ENCODE peak calls at places on chromosome 11, in five cellular contexts. One of them, this sample, is unnamed.

GRCh38 chr11:14451825-14452224 is 47.8 kb downstream of the COPB1 start:
- DNase-seq in heart right ventricle: no peak
- DNase-seq in fibroblast of mammary gland: peak
- DNase-seq in tibial nerve: no peak
- DNase-seq in astrocyte of the spinal cord: no peak
- DNase-seq in this sample: no peak

GRCh38 chr11:81963018-81963417 is 770.6 kb downstream of the FAM181B start:
- DNase-seq in astrocyte of the spinal cord: no peak
- DNase-seq in tibial nerve: no peak
- DNase-seq in fibroblast of mammary gland: peak
- DNase-seq in heart right ventricle: no peak
- DNase-seq in this sample: peak

GRCh38 chr11:20156876-20157613 is 3.2 kb downstream of the DBX1 start:
- DNase-seq in heart right ventricle: no peak
- DNase-seq in tibial nerve: no peak
- DNase-seq in astrocyte of the spinal cord: no peak
- DNase-seq in fibroblast of mammary gland: no peak
- DNase-seq in this sample: no peak

GRCh38 chr11:20337526-20338154 is 25.9 kb upstream of the HTATIP2 start:
- DNase-seq in tibial nerve: no peak
- DNase-seq in heart right ventricle: no peak
- DNase-seq in astrocyte of the spinal cord: peak
- DNase-seq in fibroblast of mammary gland: peak
- DNase-seq in this sample: peak

GRCh38 chr11:108967571-108967970 is 302.7 kb downstream of the DDX10 start:
- DNase-seq in fibroblast of mammary gland: no peak
- DNase-seq in astrocyte of the spinal cord: no peak
- DNase-seq in tibial nerve: no peak
- DNase-seq in heart right ventricle: peak
- DNase-seq in this sample: no peak

GRCh38 chr11:133930767-133931448 is 25.9 kb downstream of the IGSF9B start:
- DNase-seq in tibial nerve: no peak
- DNase-seq in heart right ventricle: no peak
- DNase-seq in fibroblast of mammary gland: peak
- DNase-seq in astrocyte of the spinal cord: no peak
- DNase-seq in this sample: peak

GRCh38 chr11:24496728-24497396 is at the start of gene LUZP2:
- DNase-seq in tibial nerve: no peak
- DNase-seq in astrocyte of the spinal cord: peak
- DNase-seq in fibroblast of mammary gland: no peak
- DNase-seq in heart right ventricle: no peak
- DNase-seq in this sample: peak

GRCh38 chr11:130829801-130830562 is 86.3 kb downstream of the SNX19 start:
- DNase-seq in fibroblast of mammary gland: peak
- DNase-seq in heart right ventricle: peak
- DNase-seq in tibial nerve: peak
- DNase-seq in astrocyte of the spinal cord: no peak
- DNase-seq in this sample: no peak

GRCh38 chr11:110830344-110831141 is 118.3 kb upstream of the ARHGAP20 start:
- DNase-seq in astrocyte of the spinal cord: peak
- DNase-seq in tibial nerve: no peak
- DNase-seq in fibroblast of mammary gland: peak
- DNase-seq in heart right ventricle: no peak
- DNase-seq in this sample: no peak

GRCh38 chr11:120304526-120304925 is 20.6 kb upstream of the TLCD5 start:
- DNase-seq in heart right ventricle: no peak
- DNase-seq in tibial nerve: no peak
- DNase-seq in astrocyte of the spinal cord: no peak
- DNase-seq in fibroblast of mammary gland: peak
- DNase-seq in this sample: peak

GRCh38 chr11:19367051-19367709 is 126.4 kb upstream of the E2F8 start:
- DNase-seq in astrocyte of the spinal cord: peak
- DNase-seq in heart right ventricle: no peak
- DNase-seq in tibial nerve: no peak
- DNase-seq in fibroblast of mammary gland: peak
- DNase-seq in this sample: peak

GRCh38 chr11:45187375-45187774 is 40.9 kb downstream of the PRDM11 start:
- DNase-seq in fibroblast of mammary gland: no peak
- DNase-seq in tibial nerve: no peak
- DNase-seq in astrocyte of the spinal cord: no peak
- DNase-seq in heart right ventricle: no peak
- DNase-seq in this sample: no peak

GRCh38 chr11:112453601-112454577 is 193.2 kb upstream of the PLET1 start:
- DNase-seq in astrocyte of the spinal cord: peak
- DNase-seq in fibroblast of mammary gland: peak
- DNase-seq in heart right ventricle: peak
- DNase-seq in tibial nerve: no peak
- DNase-seq in this sample: peak

GRCh38 chr11:115122274-115122673 is 381.9 kb downstream of the CADM1 start:
- DNase-seq in astrocyte of the spinal cord: no peak
- DNase-seq in heart right ventricle: no peak
- DNase-seq in tibial nerve: no peak
- DNase-seq in fibroblast of mammary gland: no peak
- DNase-seq in this sample: no peak

GRCh38 chr11:120773501-120774031 is 250.3 kb upstream of the TBCEL start:
- DNase-seq in tibial nerve: no peak
- DNase-seq in heart right ventricle: no peak
- DNase-seq in fibroblast of mammary gland: peak
- DNase-seq in astrocyte of the spinal cord: no peak
- DNase-seq in this sample: peak

GRCh38 chr11:12287009-12287373 is 90.4 kb upstream of the PARVA start:
- DNase-seq in fibroblast of mammary gland: peak
- DNase-seq in heart right ventricle: no peak
- DNase-seq in astrocyte of the spinal cord: peak
- DNase-seq in tibial nerve: no peak
- DNase-seq in this sample: peak

GRCh38 chr11:3008746-3009336 is 16.7 kb upstream of the NAP1L4 start:
- DNase-seq in heart right ventricle: no peak
- DNase-seq in tibial nerve: no peak
- DNase-seq in astrocyte of the spinal cord: no peak
- DNase-seq in fibroblast of mammary gland: no peak
- DNase-seq in this sample: no peak

GRCh38 chr11:79045811-79046304 is 395.0 kb downstream of the TENM4 start:
- DNase-seq in astrocyte of the spinal cord: peak
- DNase-seq in tibial nerve: no peak
- DNase-seq in heart right ventricle: no peak
- DNase-seq in fibroblast of mammary gland: peak
- DNase-seq in this sample: no peak

GRCh38 chr11:8390851-8391612 is 127.4 kb upstream of the LMO1 start:
- DNase-seq in tibial nerve: no peak
- DNase-seq in heart right ventricle: no peak
- DNase-seq in fibroblast of mammary gland: no peak
- DNase-seq in astrocyte of the spinal cord: no peak
- DNase-seq in this sample: no peak

GRCh38 chr11:115924744-115925567 is 420.7 kb upstream of the CADM1 start:
- DNase-seq in fibroblast of mammary gland: no peak
- DNase-seq in astrocyte of the spinal cord: peak
- DNase-seq in heart right ventricle: no peak
- DNase-seq in tibial nerve: no peak
- DNase-seq in this sample: no peak

GRCh38 chr11:68749061-68749491 is 2.2 kb downstream of the TESMIN start:
- DNase-seq in heart right ventricle: no peak
- DNase-seq in fibroblast of mammary gland: no peak
- DNase-seq in tibial nerve: no peak
- DNase-seq in astrocyte of the spinal cord: peak
- DNase-seq in this sample: no peak

GRCh38 chr11:35897019-35897418 is 46.8 kb upstream of the LDLRAD3 start:
- DNase-seq in fibroblast of mammary gland: no peak
- DNase-seq in tibial nerve: no peak
- DNase-seq in astrocyte of the spinal cord: no peak
- DNase-seq in heart right ventricle: no peak
- DNase-seq in this sample: no peak

GRCh38 chr11:46649180-46649738 is 31.9 kb downstream of the ATG13 start:
- DNase-seq in tibial nerve: peak
- DNase-seq in heart right ventricle: peak
- DNase-seq in astrocyte of the spinal cord: peak
- DNase-seq in fibroblast of mammary gland: peak
- DNase-seq in this sample: peak

GRCh38 chr11:94835571-94835970 is 67.4 kb downstream of the AMOTL1 start:
- DNase-seq in tibial nerve: no peak
- DNase-seq in heart right ventricle: no peak
- DNase-seq in fibroblast of mammary gland: peak
- DNase-seq in astrocyte of the spinal cord: peak
- DNase-seq in this sample: peak

GRCh38 chr11:8794677-8795103 is 112.1 kb downstream of the RPL27A start:
- DNase-seq in tibial nerve: no peak
- DNase-seq in astrocyte of the spinal cord: no peak
- DNase-seq in heart right ventricle: no peak
- DNase-seq in fibroblast of mammary gland: no peak
- DNase-seq in this sample: no peak

GRCh38 chr11:22456993-22457748 is 119.0 kb downstream of the SLC17A6 start:
- DNase-seq in tibial nerve: no peak
- DNase-seq in heart right ventricle: no peak
- DNase-seq in fibroblast of mammary gland: no peak
- DNase-seq in astrocyte of the spinal cord: no peak
- DNase-seq in this sample: no peak

GRCh38 chr11:92149996-92150395 is 74.6 kb upstream of the FAT3 start:
- DNase-seq in astrocyte of the spinal cord: peak
- DNase-seq in heart right ventricle: no peak
- DNase-seq in tibial nerve: no peak
- DNase-seq in fibroblast of mammary gland: no peak
- DNase-seq in this sample: peak

GRCh38 chr11:119322360-119322739 is 5.4 kb upstream of the MCAM start:
- DNase-seq in tibial nerve: no peak
- DNase-seq in fibroblast of mammary gland: no peak
- DNase-seq in astrocyte of the spinal cord: no peak
- DNase-seq in heart right ventricle: no peak
- DNase-seq in this sample: no peak

DNA sequence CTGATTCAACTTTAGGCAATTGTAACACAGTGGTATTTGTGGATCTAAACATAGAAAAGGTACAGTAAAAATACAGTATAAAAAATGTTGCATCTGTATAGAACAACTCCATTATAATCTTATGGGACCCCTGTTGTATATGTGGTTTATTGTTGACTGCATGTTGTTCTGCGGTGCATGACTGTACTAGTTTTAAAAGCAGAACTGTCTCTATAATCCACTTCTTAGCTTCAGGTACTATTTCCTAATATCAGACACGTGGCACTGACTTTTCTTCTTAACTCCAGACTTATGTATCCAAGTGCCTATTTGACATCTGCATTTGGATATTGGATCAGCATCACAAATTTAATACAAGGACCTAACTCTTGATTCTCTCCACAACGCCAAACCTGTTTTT is 41.1 kb downstream of the PACS1 start:
- DNase-seq in heart right ventricle: no peak
- DNase-seq in astrocyte of the spinal cord: no peak
- DNase-seq in fibroblast of mammary gland: no peak
- DNase-seq in tibial nerve: no peak
- DNase-seq in this sample: no peak
- H3K4me3 ChIP-seq in heart right ventricle: no peak
- H3K4me3 ChIP-seq in astrocyte of the spinal cord: no peak
- H3K4me3 ChIP-seq in fibroblast of mammary gland: no peak
- H3K4me3 ChIP-seq in tibial nerve: no peak
- H3K4me3 ChIP-seq in this sample: no peak

GRCh38 chr11:62123669-62124185 is at the start of gene INCENP:
- DNase-seq in tibial nerve: peak
- DNase-seq in fibroblast of mammary gland: peak
- DNase-seq in astrocyte of the spinal cord: peak
- DNase-seq in heart right ventricle: peak
- DNase-seq in this sample: peak
- TF ChIP-seq CTCF in tibial nerve: no peak
- TF ChIP-seq CTCF in fibroblast of mammary gland: no peak
- TF ChIP-seq CTCF in astrocyte of the spinal cord: no peak
- TF ChIP-seq CTCF in heart right ventricle: no peak
- TF ChIP-seq CTCF in this sample: peak

GRCh38 chr11:64060861-64061444 is 25.2 kb downstream of the FLRT1 start:
- DNase-seq in fibroblast of mammary gland: peak
- DNase-seq in heart right ventricle: peak
- DNase-seq in tibial nerve: no peak
- DNase-seq in astrocyte of the spinal cord: peak
- DNase-seq in this sample: peak
- H3K4me3 ChIP-seq in fibroblast of mammary gland: peak
- H3K4me3 ChIP-seq in heart right ventricle: peak
- H3K4me3 ChIP-seq in tibial nerve: peak
- H3K4me3 ChIP-seq in astrocyte of the spinal cord: peak
- H3K4me3 ChIP-seq in this sample: peak

GRCh38 chr11:128022007-128022368 is 565.4 kb downstream of the ETS1 start:
- DNase-seq in fibroblast of mammary gland: peak
- DNase-seq in heart right ventricle: no peak
- DNase-seq in tibial nerve: no peak
- DNase-seq in astrocyte of the spinal cord: peak
- DNase-seq in this sample: peak
- TF ChIP-seq CTCF in fibroblast of mammary gland: no peak
- TF ChIP-seq CTCF in heart right ventricle: no peak
- TF ChIP-seq CTCF in tibial nerve: no peak
- TF ChIP-seq CTCF in astrocyte of the spinal cord: no peak
- TF ChIP-seq CTCF in this sample: no peak

GRCh38 chr11:43493431-43493830 is 134.7 kb downstream of the TTC17 start:
- DNase-seq in astrocyte of the spinal cord: no peak
- DNase-seq in heart right ventricle: no peak
- DNase-seq in tibial nerve: no peak
- DNase-seq in fibroblast of mammary gland: no peak
- DNase-seq in this sample: no peak
- H3K4me3 ChIP-seq in astrocyte of the spinal cord: no peak
- H3K4me3 ChIP-seq in heart right ventricle: no peak
- H3K4me3 ChIP-seq in tibial nerve: no peak
- H3K4me3 ChIP-seq in fibroblast of mammary gland: no peak
- H3K4me3 ChIP-seq in this sample: no peak

DNA sequence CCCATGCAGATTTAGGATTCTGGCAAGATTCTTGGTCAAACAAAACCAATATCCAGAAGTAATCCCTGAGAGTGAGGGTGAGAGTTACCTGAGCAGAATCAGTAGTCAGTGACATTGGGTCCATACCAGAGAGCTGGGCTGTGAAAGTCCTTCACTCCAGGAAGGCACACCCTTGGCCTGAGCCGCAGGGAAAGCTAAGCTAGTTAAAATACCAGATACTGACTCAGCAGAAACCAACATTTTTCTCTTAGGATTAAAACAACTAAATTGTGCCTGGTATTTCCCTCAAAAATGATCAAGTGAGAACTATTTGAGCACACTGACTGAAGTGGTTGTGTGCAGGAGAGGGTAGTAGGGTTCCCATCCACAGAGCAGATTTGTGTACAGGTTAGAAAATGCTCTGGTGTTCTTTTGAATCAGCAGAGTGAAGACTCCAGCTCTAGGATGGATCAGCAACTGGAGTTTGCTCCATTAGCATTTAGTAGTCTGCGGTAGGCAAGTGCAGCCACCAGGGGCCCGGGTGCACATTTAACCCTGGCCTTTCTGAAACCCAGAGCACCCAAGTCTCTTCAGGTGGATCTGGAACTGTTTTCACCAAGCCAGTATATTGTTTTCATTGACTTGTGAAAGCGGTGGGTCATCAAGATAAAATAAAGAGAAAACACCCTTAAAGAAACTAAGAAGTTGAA is 100.7 kb upstream of the CLPB start:
- DNase-seq in tibial nerve: no peak
- DNase-seq in astrocyte of the spinal cord: no peak
- DNase-seq in heart right ventricle: no peak
- DNase-seq in fibroblast of mammary gland: no peak
- DNase-seq in this sample: peak
- TF ChIP-seq CTCF in tibial nerve: no peak
- TF ChIP-seq CTCF in astrocyte of the spinal cord: peak
- TF ChIP-seq CTCF in heart right ventricle: no peak
- TF ChIP-seq CTCF in fibroblast of mammary gland: peak
- TF ChIP-seq CTCF in this sample: peak